ENCODE peak calls at places on chromosomes 4 and X, in ten cellular contexts. One of them, this sample, is unnamed.

GRCh38 chrX:132207996-132208395 is 11.3 kb downstream of the RAP2C start:
- DNase-seq in fibroblast of pulmonary artery: no peak
- DNase-seq in WTC11: no peak
- DNase-seq in activated CD8-positive, alpha-beta T cell treated with anti-CD3 and anti-CD28 coated beads for 36 hours: no peak
- DNase-seq in psoas muscle: no peak
- DNase-seq in mucosa of descending colon: no peak
- DNase-seq in mammary epithelial cell: no peak
- DNase-seq in type B pancreatic cell: no peak
- DNase-seq in brain microvascular endothelial cell: no peak
- DNase-seq in foreskin keratinocyte: no peak
- DNase-seq in this sample: no peak

GRCh38 chr4:76385974-76386373 is 35.0 kb downstream of the CCDC158 start:
- DNase-seq in fibroblast of pulmonary artery: no peak
- DNase-seq in WTC11: no peak
- DNase-seq in activated CD8-positive, alpha-beta T cell treated with anti-CD3 and anti-CD28 coated beads for 36 hours: no peak
- DNase-seq in psoas muscle: no peak
- DNase-seq in mucosa of descending colon: no peak
- DNase-seq in mammary epithelial cell: no peak
- DNase-seq in type B pancreatic cell: no peak
- DNase-seq in brain microvascular endothelial cell: no peak
- DNase-seq in foreskin keratinocyte: no peak
- DNase-seq in this sample: no peak

GRCh38 chr4:128524311-128524710 is 236.7 kb upstream of the PGRMC2 start:
- DNase-seq in fibroblast of pulmonary artery: peak; percentile 90
- DNase-seq in WTC11: no peak
- DNase-seq in activated CD8-positive, alpha-beta T cell treated with anti-CD3 and anti-CD28 coated beads for 36 hours: no peak
- DNase-seq in psoas muscle: peak; percentile 44
- DNase-seq in mucosa of descending colon: peak; percentile 67
- DNase-seq in mammary epithelial cell: peak; percentile 80
- DNase-seq in type B pancreatic cell: no peak
- DNase-seq in brain microvascular endothelial cell: peak; percentile 70
- DNase-seq in foreskin keratinocyte: peak; percentile 37
- DNase-seq in this sample: no peak

GRCh38 chr4:158644341-158644740 is 27.3 kb downstream of the C4orf46 start:
- DNase-seq in fibroblast of pulmonary artery: no peak
- DNase-seq in WTC11: no peak
- DNase-seq in activated CD8-positive, alpha-beta T cell treated with anti-CD3 and anti-CD28 coated beads for 36 hours: no peak
- DNase-seq in psoas muscle: no peak
- DNase-seq in mucosa of descending colon: no peak
- DNase-seq in mammary epithelial cell: no peak
- DNase-seq in type B pancreatic cell: no peak
- DNase-seq in brain microvascular endothelial cell: no peak
- DNase-seq in foreskin keratinocyte: no peak
- DNase-seq in this sample: no peak

GRCh38 chrX:13398839-13399238 is 79.0 kb upstream of the ATXN3L start:
- DNase-seq in fibroblast of pulmonary artery: no peak
- DNase-seq in WTC11: no peak
- DNase-seq in activated CD8-positive, alpha-beta T cell treated with anti-CD3 and anti-CD28 coated beads for 36 hours: no peak
- DNase-seq in psoas muscle: no peak
- DNase-seq in mucosa of descending colon: no peak
- DNase-seq in mammary epithelial cell: no peak
- DNase-seq in type B pancreatic cell: no peak
- DNase-seq in brain microvascular endothelial cell: no peak
- DNase-seq in foreskin keratinocyte: no peak
- DNase-seq in this sample: no peak

GRCh38 chr4:38663021-38663800 is 788 bp upstream of the KLF3 start:
- DNase-seq in fibroblast of pulmonary artery: peak; percentile 49
- DNase-seq in WTC11: peak; percentile 65
- DNase-seq in activated CD8-positive, alpha-beta T cell treated with anti-CD3 and anti-CD28 coated beads for 36 hours: peak; percentile 60
- DNase-seq in psoas muscle: no peak
- DNase-seq in mucosa of descending colon: peak; percentile 89
- DNase-seq in mammary epithelial cell: no peak
- DNase-seq in type B pancreatic cell: peak; percentile 88
- DNase-seq in brain microvascular endothelial cell: no peak
- DNase-seq in foreskin keratinocyte: no peak
- DNase-seq in this sample: peak; percentile 69

GRCh38 chr4:138894688-138895087 is 120.9 kb upstream of the NOCT start:
- DNase-seq in fibroblast of pulmonary artery: no peak
- DNase-seq in WTC11: no peak
- DNase-seq in activated CD8-positive, alpha-beta T cell treated with anti-CD3 and anti-CD28 coated beads for 36 hours: no peak
- DNase-seq in psoas muscle: no peak
- DNase-seq in mucosa of descending colon: no peak
- DNase-seq in mammary epithelial cell: peak; percentile 69
- DNase-seq in type B pancreatic cell: no peak
- DNase-seq in brain microvascular endothelial cell: no peak
- DNase-seq in foreskin keratinocyte: peak; percentile 91
- DNase-seq in this sample: no peak

GRCh38 chrX:77389891-77390290 is 57.3 kb upstream of the FGF16 start:
- DNase-seq in fibroblast of pulmonary artery: no peak
- DNase-seq in WTC11: no peak
- DNase-seq in activated CD8-positive, alpha-beta T cell treated with anti-CD3 and anti-CD28 coated beads for 36 hours: no peak
- DNase-seq in psoas muscle: no peak
- DNase-seq in mucosa of descending colon: no peak
- DNase-seq in mammary epithelial cell: peak; percentile 52
- DNase-seq in type B pancreatic cell: no peak
- DNase-seq in brain microvascular endothelial cell: no peak
- DNase-seq in foreskin keratinocyte: no peak
- DNase-seq in this sample: no peak

GRCh38 chrX:13285229-13285628 is 34.6 kb downstream of the ATXN3L start:
- DNase-seq in fibroblast of pulmonary artery: no peak
- DNase-seq in WTC11: no peak
- DNase-seq in activated CD8-positive, alpha-beta T cell treated with anti-CD3 and anti-CD28 coated beads for 36 hours: no peak
- DNase-seq in psoas muscle: no peak
- DNase-seq in mucosa of descending colon: no peak
- DNase-seq in mammary epithelial cell: no peak
- DNase-seq in type B pancreatic cell: no peak
- DNase-seq in brain microvascular endothelial cell: no peak
- DNase-seq in foreskin keratinocyte: no peak
- DNase-seq in this sample: no peak

GRCh38 chr4:110837896-110838450 is 215.1 kb upstream of the PITX2 start:
- DNase-seq in fibroblast of pulmonary artery: no peak
- DNase-seq in WTC11: peak; percentile 11
- DNase-seq in activated CD8-positive, alpha-beta T cell treated with anti-CD3 and anti-CD28 coated beads for 36 hours: no peak
- DNase-seq in psoas muscle: no peak
- DNase-seq in mucosa of descending colon: no peak
- DNase-seq in mammary epithelial cell: no peak
- DNase-seq in type B pancreatic cell: no peak
- DNase-seq in brain microvascular endothelial cell: no peak
- DNase-seq in foreskin keratinocyte: no peak
- DNase-seq in this sample: no peak

GRCh38 chrX:123731987-123732678 is 719 bp downstream of the THOC2 start:
- DNase-seq in fibroblast of pulmonary artery: no peak
- DNase-seq in WTC11: peak; percentile 21
- DNase-seq in activated CD8-positive, alpha-beta T cell treated with anti-CD3 and anti-CD28 coated beads for 36 hours: no peak
- DNase-seq in psoas muscle: peak; percentile 15
- DNase-seq in mucosa of descending colon: peak; percentile 21
- DNase-seq in mammary epithelial cell: no peak
- DNase-seq in type B pancreatic cell: no peak
- DNase-seq in brain microvascular endothelial cell: no peak
- DNase-seq in foreskin keratinocyte: no peak
- DNase-seq in this sample: no peak

DNA sequence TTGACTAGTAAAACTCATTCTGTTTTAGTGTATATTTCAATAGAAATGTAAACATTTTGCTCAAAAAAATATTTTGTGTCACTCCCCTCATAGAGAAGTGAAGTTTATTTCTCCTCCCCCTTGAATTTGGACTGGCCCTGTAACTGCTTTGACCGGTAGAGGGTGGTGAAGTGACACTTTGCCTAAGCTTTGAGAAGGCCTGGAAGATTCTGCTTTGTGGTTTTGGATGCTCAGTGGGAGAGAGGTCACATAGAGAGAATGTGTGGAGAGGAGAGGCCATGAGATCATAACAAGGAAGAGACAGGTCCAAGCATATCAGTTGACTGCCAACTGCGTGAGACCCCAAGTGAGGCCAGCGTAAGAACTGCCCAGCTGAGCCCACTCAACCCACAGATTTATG is 19.1 kb upstream of the ARX start:
- DNase-seq in fibroblast of pulmonary artery: peak; percentile 14
- DNase-seq in WTC11: no peak
- DNase-seq in activated CD8-positive, alpha-beta T cell treated with anti-CD3 and anti-CD28 coated beads for 36 hours: no peak
- DNase-seq in psoas muscle: no peak
- DNase-seq in mucosa of descending colon: no peak
- DNase-seq in mammary epithelial cell: no peak
- DNase-seq in type B pancreatic cell: no peak
- DNase-seq in brain microvascular endothelial cell: peak; percentile 24
- DNase-seq in foreskin keratinocyte: no peak
- DNase-seq in this sample: no peak
- TF ChIP-seq CTCF in fibroblast of pulmonary artery: peak; percentile 34
- TF ChIP-seq CTCF in WTC11: no peak
- TF ChIP-seq CTCF in activated CD8-positive, alpha-beta T cell treated with anti-CD3 and anti-CD28 coated beads for 36 hours: no peak
- TF ChIP-seq CTCF in psoas muscle: no peak
- TF ChIP-seq CTCF in mucosa of descending colon: no peak
- TF ChIP-seq CTCF in mammary epithelial cell: peak; percentile 22
- TF ChIP-seq CTCF in type B pancreatic cell: no peak
- TF ChIP-seq CTCF in brain microvascular endothelial cell: peak; percentile 59
- TF ChIP-seq CTCF in foreskin keratinocyte: peak; percentile 49
- TF ChIP-seq CTCF in this sample: no peak

GRCh38 chr4:109746728-109747127 is 16.9 kb upstream of the PLA2G12A start:
- DNase-seq in fibroblast of pulmonary artery: no peak
- DNase-seq in WTC11: no peak
- DNase-seq in activated CD8-positive, alpha-beta T cell treated with anti-CD3 and anti-CD28 coated beads for 36 hours: no peak
- DNase-seq in psoas muscle: no peak
- DNase-seq in mucosa of descending colon: no peak
- DNase-seq in mammary epithelial cell: no peak
- DNase-seq in type B pancreatic cell: no peak
- DNase-seq in brain microvascular endothelial cell: no peak
- DNase-seq in foreskin keratinocyte: no peak
- DNase-seq in this sample: no peak

GRCh38 chr4:109748114-109748513 is 18.2 kb upstream of the PLA2G12A start:
- DNase-seq in fibroblast of pulmonary artery: no peak
- DNase-seq in WTC11: no peak
- DNase-seq in activated CD8-positive, alpha-beta T cell treated with anti-CD3 and anti-CD28 coated beads for 36 hours: no peak
- DNase-seq in psoas muscle: no peak
- DNase-seq in mucosa of descending colon: no peak
- DNase-seq in mammary epithelial cell: no peak
- DNase-seq in type B pancreatic cell: no peak
- DNase-seq in brain microvascular endothelial cell: no peak
- DNase-seq in foreskin keratinocyte: no peak
- DNase-seq in this sample: no peak

GRCh38 chr4:109750652-109751244 is 20.9 kb upstream of the PLA2G12A start:
- DNase-seq in fibroblast of pulmonary artery: no peak
- DNase-seq in WTC11: no peak
- DNase-seq in activated CD8-positive, alpha-beta T cell treated with anti-CD3 and anti-CD28 coated beads for 36 hours: no peak
- DNase-seq in psoas muscle: no peak
- DNase-seq in mucosa of descending colon: no peak
- DNase-seq in mammary epithelial cell: no peak
- DNase-seq in type B pancreatic cell: no peak
- DNase-seq in brain microvascular endothelial cell: no peak
- DNase-seq in foreskin keratinocyte: no peak
- DNase-seq in this sample: no peak

GRCh38 chr4:109749388-109750082 is 19.7 kb upstream of the PLA2G12A start:
- DNase-seq in fibroblast of pulmonary artery: no peak
- DNase-seq in WTC11: no peak
- DNase-seq in activated CD8-positive, alpha-beta T cell treated with anti-CD3 and anti-CD28 coated beads for 36 hours: no peak
- DNase-seq in psoas muscle: no peak
- DNase-seq in mucosa of descending colon: no peak
- DNase-seq in mammary epithelial cell: no peak
- DNase-seq in type B pancreatic cell: no peak
- DNase-seq in brain microvascular endothelial cell: no peak
- DNase-seq in foreskin keratinocyte: no peak
- DNase-seq in this sample: no peak

GRCh38 chr4:109745830-109746229 is 16.0 kb upstream of the PLA2G12A start:
- DNase-seq in fibroblast of pulmonary artery: no peak
- DNase-seq in WTC11: no peak
- DNase-seq in activated CD8-positive, alpha-beta T cell treated with anti-CD3 and anti-CD28 coated beads for 36 hours: no peak
- DNase-seq in psoas muscle: no peak
- DNase-seq in mucosa of descending colon: no peak
- DNase-seq in mammary epithelial cell: no peak
- DNase-seq in type B pancreatic cell: no peak
- DNase-seq in brain microvascular endothelial cell: no peak
- DNase-seq in foreskin keratinocyte: no peak
- DNase-seq in this sample: no peak
- TF ChIP-seq CTCF in fibroblast of pulmonary artery: no peak
- TF ChIP-seq CTCF in WTC11: no peak
- TF ChIP-seq CTCF in activated CD8-positive, alpha-beta T cell treated with anti-CD3 and anti-CD28 coated beads for 36 hours: no peak
- TF ChIP-seq CTCF in psoas muscle: no peak
- TF ChIP-seq CTCF in mucosa of descending colon: no peak
- TF ChIP-seq CTCF in mammary epithelial cell: no peak
- TF ChIP-seq CTCF in type B pancreatic cell: no peak
- TF ChIP-seq CTCF in brain microvascular endothelial cell: no peak
- TF ChIP-seq CTCF in foreskin keratinocyte: no peak
- TF ChIP-seq CTCF in this sample: no peak

GRCh38 chrX:99398578-99398977 is 1011.5 kb downstream of the PCDH19 start:
- DNase-seq in fibroblast of pulmonary artery: no peak
- DNase-seq in WTC11: no peak
- DNase-seq in activated CD8-positive, alpha-beta T cell treated with anti-CD3 and anti-CD28 coated beads for 36 hours: no peak
- DNase-seq in psoas muscle: no peak
- DNase-seq in mucosa of descending colon: no peak
- DNase-seq in mammary epithelial cell: no peak
- DNase-seq in type B pancreatic cell: no peak
- DNase-seq in brain microvascular endothelial cell: no peak
- DNase-seq in foreskin keratinocyte: no peak
- DNase-seq in this sample: no peak

GRCh38 chrX:99397879-99398278 is 1012.2 kb downstream of the PCDH19 start:
- DNase-seq in fibroblast of pulmonary artery: no peak
- DNase-seq in WTC11: no peak
- DNase-seq in activated CD8-positive, alpha-beta T cell treated with anti-CD3 and anti-CD28 coated beads for 36 hours: no peak
- DNase-seq in psoas muscle: no peak
- DNase-seq in mucosa of descending colon: no peak
- DNase-seq in mammary epithelial cell: no peak
- DNase-seq in type B pancreatic cell: no peak
- DNase-seq in brain microvascular endothelial cell: no peak
- DNase-seq in foreskin keratinocyte: no peak
- DNase-seq in this sample: no peak

GRCh38 chrX:99394450-99394849 is 1015.6 kb downstream of the PCDH19 start:
- DNase-seq in fibroblast of pulmonary artery: no peak
- DNase-seq in WTC11: peak; percentile 18
- DNase-seq in activated CD8-positive, alpha-beta T cell treated with anti-CD3 and anti-CD28 coated beads for 36 hours: no peak
- DNase-seq in psoas muscle: no peak
- DNase-seq in mucosa of descending colon: no peak
- DNase-seq in mammary epithelial cell: no peak
- DNase-seq in type B pancreatic cell: no peak
- DNase-seq in brain microvascular endothelial cell: no peak
- DNase-seq in foreskin keratinocyte: no peak
- DNase-seq in this sample: no peak
- TF ChIP-seq CTCF in fibroblast of pulmonary artery: no peak
- TF ChIP-seq CTCF in WTC11: no peak
- TF ChIP-seq CTCF in activated CD8-positive, alpha-beta T cell treated with anti-CD3 and anti-CD28 coated beads for 36 hours: no peak
- TF ChIP-seq CTCF in psoas muscle: no peak
- TF ChIP-seq CTCF in mucosa of descending colon: no peak
- TF ChIP-seq CTCF in mammary epithelial cell: no peak
- TF ChIP-seq CTCF in type B pancreatic cell: peak; percentile 31
- TF ChIP-seq CTCF in brain microvascular endothelial cell: no peak
- TF ChIP-seq CTCF in foreskin keratinocyte: no peak
- TF ChIP-seq CTCF in this sample: no peak

DNA sequence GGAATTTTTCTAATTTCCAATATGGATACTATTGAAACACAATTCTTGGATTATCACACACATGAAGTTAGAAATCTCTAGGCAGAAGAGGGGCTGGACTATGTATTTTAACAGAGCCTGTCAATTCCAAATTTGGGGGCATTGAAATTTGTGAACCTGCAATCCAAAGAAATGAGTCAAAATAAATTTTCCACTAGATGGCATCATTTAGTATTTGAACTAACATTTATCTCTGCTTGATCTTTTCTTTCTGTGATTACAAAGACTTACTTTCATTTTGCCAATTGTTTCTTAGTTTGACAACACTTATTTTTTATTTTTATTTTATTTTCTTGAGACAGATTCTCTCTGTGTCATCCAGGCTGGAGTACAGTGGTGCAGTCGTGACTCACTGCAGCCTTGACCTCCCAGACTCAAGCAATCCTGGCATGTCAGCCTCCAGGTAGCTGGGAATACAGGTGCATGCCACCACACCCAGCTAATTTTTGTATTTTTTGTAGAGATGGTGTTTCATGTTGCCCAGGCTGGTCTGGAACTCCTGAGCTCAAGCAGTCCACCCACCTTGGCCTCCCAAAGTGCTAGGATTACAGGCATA is 2.7 kb upstream of the PYURF start:
- DNase-seq in fibroblast of pulmonary artery: peak; percentile 17
- DNase-seq in WTC11: no peak
- DNase-seq in activated CD8-positive, alpha-beta T cell treated with anti-CD3 and anti-CD28 coated beads for 36 hours: no peak
- DNase-seq in psoas muscle: no peak
- DNase-seq in mucosa of descending colon: no peak
- DNase-seq in mammary epithelial cell: peak; percentile 49
- DNase-seq in type B pancreatic cell: no peak
- DNase-seq in brain microvascular endothelial cell: no peak
- DNase-seq in foreskin keratinocyte: no peak
- DNase-seq in this sample: peak; percentile 20
- TF ChIP-seq CTCF in fibroblast of pulmonary artery: no peak
- TF ChIP-seq CTCF in WTC11: no peak
- TF ChIP-seq CTCF in activated CD8-positive, alpha-beta T cell treated with anti-CD3 and anti-CD28 coated beads for 36 hours: peak; percentile 17
- TF ChIP-seq CTCF in psoas muscle: peak; percentile 31
- TF ChIP-seq CTCF in mucosa of descending colon: no peak
- TF ChIP-seq CTCF in mammary epithelial cell: peak; percentile 12
- TF ChIP-seq CTCF in type B pancreatic cell: peak; percentile 56
- TF ChIP-seq CTCF in brain microvascular endothelial cell: no peak
- TF ChIP-seq CTCF in foreskin keratinocyte: peak; percentile 59
- TF ChIP-seq CTCF in this sample: peak; percentile 32

This sample was measured in GM10248.